ENCODE peak calls at places on chromosomes 4 and X, in ten cellular contexts. W is T-helper 1 cell; O is tibial artery; P is cardiac muscle cell; U is amniotic epithelial cell; S is stimulated activated CD4-positive, alpha-beta T cell treated with anti-CD3 and anti-CD28 coated beads, Interleukin-1b, Interleukin-23, amount 100 ng/mL, for 24 hours; E is SW 1271; F is mucosa of gallbladder; Q is activated CD4-positive, alpha-beta T cell treated with anti-CD3 and anti-CD28 coated beads, Interleukin-2, amount 50 U/mL, for 1 hour; J is foreskin keratinocyte. X is an unnamed sample.

GRCh38 chr4:139559095-139559490 is 3.1 kb upstream of the SETD7 start:
- DNase-seq in E (no peak), O (no peak), J (no peak), P (no peak), F (peak), S (no peak), Q (no peak), W (no peak), U (no peak), X (no peak)

GRCh38 chrX:153537526-153538295 is 20.3 kb downstream of the ATP2B3 start:
- DNase-seq in F (no peak), Q (no peak), S (no peak), E (no peak), W (no peak), O (no peak), J (no peak), P (no peak), U (no peak), X (no peak)

GRCh38 chrX:24034485-24034884 is 7.5 kb upstream of the KLHL15 start:
- DNase-seq in O (no peak), S (no peak), E (no peak), W (no peak), F (no peak), U (no peak), J (no peak), P (no peak), Q (no peak), X (no peak)

GRCh38 chr4:8366601-8367000 is 73.9 kb downstream of the ACOX3 start:
- DNase-seq in J (no peak), Q (no peak), P (no peak), O (no peak), S (no peak), U (no peak), W (no peak), F (no peak), E (no peak), X (no peak)

GRCh38 chr4:74125072-74125471 is 26.1 kb upstream of the CXCL2 start:
- DNase-seq in S (no peak), F (no peak), U (no peak), O (no peak), P (no peak), Q (no peak), J (no peak), E (no peak), W (no peak), X (no peak)

GRCh38 chr4:59339631-59340030 is 1860.5 kb upstream of the ADGRL3 start:
- DNase-seq in E (no peak), W (no peak), J (no peak), S (no peak), P (no peak), U (peak), F (no peak), Q (no peak), O (no peak), X (no peak)

GRCh38 chr4:69970071-69970470 is 4.5 kb upstream of the CSN2 start:
- DNase-seq in P (peak), Q (no peak), U (peak), O (no peak), J (no peak), W (no peak), S (no peak), E (no peak), F (no peak), X (no peak)

GRCh38 chr4:114318309-114318708 is 280.3 kb upstream of the UGT8 start:
- DNase-seq in J (no peak), O (no peak), W (no peak), E (no peak), F (no peak), Q (no peak), S (no peak), U (peak), P (no peak), X (no peak)

GRCh38 chr4:152850377-152850776 is 70.6 kb downstream of the ARFIP1 start:
- DNase-seq in Q (no peak), J (peak), P (peak), S (no peak), U (peak), E (peak), F (peak), O (no peak), W (no peak), X (no peak)

GRCh38 chrX:46251755-46252154 is 293.5 kb downstream of the ZNF674 start:
- DNase-seq in E (no peak), Q (no peak), P (peak), W (no peak), J (peak), S (no peak), O (no peak), U (peak), F (no peak), X (no peak)

GRCh38 chr4:155722816-155723499 is 35.9 kb upstream of the GUCY1B1 start:
- DNase-seq in Q (no peak), J (no peak), U (peak), E (no peak), S (no peak), F (peak), O (no peak), P (no peak), W (no peak), X (no peak)

GRCh38 chr4:118032691-118033090 is 1.6 kb upstream of the NDST3 start:
- DNase-seq in F (no peak), E (no peak), S (no peak), W (no peak), J (no peak), Q (no peak), P (no peak), O (no peak), U (peak), X (no peak)

GRCh38 chr4:15778191-15778741 is at the start of gene CD38:
- DNase-seq in J (no peak), Q (no peak), P (peak), U (peak), W (no peak), O (peak), F (no peak), S (no peak), E (no peak), X (no peak)

GRCh38 chr4:385934-386707 is 48.5 kb downstream of the ZNF141 start:
- DNase-seq in U (no peak), E (no peak), W (no peak), P (no peak), J (no peak), F (no peak), O (no peak), S (no peak), Q (no peak), X (no peak)

GRCh38 chrX:114964374-114964773 is 53.0 kb downstream of the IL13RA2 start:
- DNase-seq in Q (no peak), F (no peak), S (no peak), O (no peak), W (no peak), P (peak), E (no peak), J (no peak), U (no peak), X (no peak)

X was measured in GM18507.